ENCODE peak calls at places on chromosomes 11 and 22, in four cellular contexts. N, B, Y and D are unnamed samples.
A peak's percentile ranks its signal among the peaks of the same experiment; 100 is the strongest.

GRCh38 chr22:46083383-46084350 is 66.7 kb upstream of the PPARA start:
- DNase-seq in N (peak; percentile 40), B (no peak), Y (no peak), D (no peak)

GRCh38 chr11:69427337-69427736 is 54.1 kb upstream of the LINC01488 start:
- DNase-seq in N (peak; percentile 93), B (no peak), Y (no peak), D (no peak)

GRCh38 chr22:42857845-42858481 is 890 bp upstream of the ARFGAP3 start:
- DNase-seq in N (peak; percentile 75), B (peak; percentile 10), Y (no peak), D (no peak)

GRCh38 chr22:17234144-17234623 is 14.9 kb upstream of the ADA2 start:
- DNase-seq in N (no peak), B (no peak), Y (no peak), D (no peak)

GRCh38 chr11:8261316-8261715 is 2.4 kb downstream of the LMO1 start:
- DNase-seq in N (peak; percentile 37), B (no peak), Y (no peak), D (no peak)

GRCh38 chr11:115466122-115466521 is 38.1 kb downstream of the CADM1 start:
- DNase-seq in N (no peak), B (no peak), Y (no peak), D (no peak)

GRCh38 chr11:124716596-124716995 is 23.1 kb upstream of the NRGN start:
- DNase-seq in N (no peak), B (no peak), Y (no peak), D (no peak)

GRCh38 chr11:118415739-118416068 is 14.3 kb downstream of the ATP5MG start:
- DNase-seq in N (no peak), B (peak; percentile 25), Y (no peak), D (peak; percentile 63)

GRCh38 chr11:46279393-46280099 is 2.1 kb downstream of the CREB3L1 start:
- DNase-seq in N (no peak), B (no peak), Y (no peak), D (no peak)

GRCh38 chr11:85170184-85170583 is 457.0 kb downstream of the DLG2 start:
- DNase-seq in N (no peak), B (no peak), Y (no peak), D (peak; percentile 49)

GRCh38 chr22:17985606-17986005 is 38.8 kb downstream of the MICAL3 start:
- DNase-seq in N (no peak), B (no peak), Y (no peak), D (no peak)

GRCh38 chr22:46984751-46985506 is 222.5 kb downstream of the TBC1D22A start:
- DNase-seq in N (no peak), B (no peak), Y (no peak), D (no peak)

GRCh38 chr22:35802885-35803284 is 85.2 kb downstream of the APOL5 start:
- DNase-seq in N (no peak), B (no peak), Y (no peak), D (no peak)

GRCh38 chr11:72813740-72814138 is 472 bp upstream of the ATG16L2 start:
- DNase-seq in N (peak; percentile 86), B (peak; percentile 82), Y (no peak), D (no peak)

GRCh38 chr11:12784445-12784844 is 110.2 kb downstream of the TEAD1 start:
- DNase-seq in N (no peak), B (no peak), Y (no peak), D (no peak)

GRCh38 chr22:42931421-42932196 is 74.5 kb upstream of the ARFGAP3 start:
- DNase-seq in N (no peak), B (no peak), Y (no peak), D (no peak)

GRCh38 chr11:44304091-44305084 is 5.6 kb downstream of the ALX4 start:
- DNase-seq in N (no peak), B (no peak), Y (no peak), D (no peak)

GRCh38 chr11:126152152-126152551 is 59.3 kb downstream of the RPUSD4 start:
- DNase-seq in N (no peak), B (no peak), Y (no peak), D (no peak)

GRCh38 chr11:18703001-18703763 is 4.6 kb downstream of the TMEM86A start:
- DNase-seq in N (no peak), B (no peak), Y (no peak), D (no peak)

GRCh38 chr11:59173964-59174663 is 2.2 kb downstream of the DTX4 start:
- DNase-seq in N (peak; percentile 92), B (no peak), Y (no peak), D (no peak)

GRCh38 chr11:118605116-118605867 is 2.1 kb upstream of the PHLDB1 start:
- DNase-seq in N (no peak), B (no peak), Y (no peak), D (no peak)

GRCh38 chr22:46292727-46293126 is 3.9 kb upstream of the GTSE1 start:
- DNase-seq in N (no peak), B (no peak), Y (no peak), D (no peak)

GRCh38 chr11:64245797-64246623 is 733 bp downstream of the PPP1R14B start:
- DNase-seq in N (peak; percentile 69), B (peak; percentile 80), Y (peak; percentile 69), D (no peak)

GRCh38 chr22:20066617-20067383 is 13.2 kb upstream of the DGCR8 start:
- DNase-seq in N (no peak), B (no peak), Y (no peak), D (no peak)

GRCh38 chr22:43152355-43153071 is 1.2 kb downstream of the TSPO start:
- DNase-seq in N (peak; percentile 71), B (peak; percentile 52), Y (peak; percentile 50), D (no peak)

GRCh38 chr11:65672180-65672860 is 9.6 kb upstream of the RELA start:
- DNase-seq in N (no peak), B (no peak), Y (no peak), D (no peak)

GRCh38 chr11:34208266-34209135 is 103.1 kb downstream of the NAT10 start:
- DNase-seq in N (no peak), B (no peak), Y (no peak), D (peak; percentile 66)

GRCh38 chr11:126311464-126312291 is 7.8 kb downstream of the DCPS start:
- DNase-seq in N (no peak), B (no peak), Y (no peak), D (no peak)

GRCh38 chr11:19013181-19013857 is 47.2 kb downstream of the MRGPRX2 start:
- DNase-seq in N (no peak), B (peak; percentile 4), Y (no peak), D (no peak)

GRCh38 chr11:20609727-20610707 is 10.6 kb downstream of the SLC6A5 start:
- DNase-seq in N (peak; percentile 79), B (peak; percentile 49), Y (no peak), D (peak; percentile 61)

GRCh38 chr22:37545703-37546435 is 14.4 kb upstream of the CDC42EP1 start:
- DNase-seq in N (peak; percentile 95), B (no peak), Y (peak; percentile 55), D (no peak)

GRCh38 chr11:82012276-82012675 is 721.4 kb downstream of the FAM181B start:
- DNase-seq in N (no peak), B (no peak), Y (no peak), D (peak; percentile 59)

GRCh38 chr11:101944896-101945295 is 28.6 kb upstream of the ANGPTL5 start:
- DNase-seq in N (no peak), B (no peak), Y (no peak), D (no peak)

GRCh38 chr11:128553662-128554392 is 33.5 kb downstream of the ETS1 start:
- DNase-seq in N (no peak), B (no peak), Y (no peak), D (no peak)
- TF ChIP-seq CTCF in N (no peak), B (peak; percentile 25), Y (no peak), D (peak; percentile 28)

GRCh38 chr11:67405688-67406339 is 1.9 kb downstream of the TBC1D10C start:
- DNase-seq in N (peak; percentile 44), B (no peak), Y (no peak), D (no peak)
- H3K4me3 ChIP-seq in N (no peak overlapping the region), B (peak overlapping the region; percentile 86), Y (no peak overlapping the region), D (no peak overlapping the region)

DNA sequence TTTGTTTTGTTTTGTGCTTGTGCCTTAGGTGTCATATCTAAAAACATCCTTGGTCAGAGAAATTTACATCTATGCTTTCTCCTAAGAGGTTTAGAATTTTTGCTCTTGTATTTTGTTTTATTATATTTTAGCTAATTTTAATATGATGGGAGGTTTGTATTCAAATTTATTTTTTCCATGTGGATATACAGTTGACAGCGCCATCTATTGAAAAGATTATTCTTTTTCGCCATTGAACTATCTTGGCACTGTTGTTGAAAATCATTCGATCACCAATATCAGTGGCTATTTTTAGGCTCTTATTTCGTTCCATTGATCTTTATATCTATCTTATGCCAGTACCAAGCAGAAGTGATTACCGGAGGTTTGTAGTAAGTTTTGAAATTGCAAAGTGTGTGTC is 510.3 kb downstream of the BRD1 start:
- DNase-seq in N (no peak), B (no peak), Y (no peak), D (no peak)
- TF ChIP-seq CTCF in N (no peak), B (peak; percentile 46), Y (no peak), D (no peak)

GRCh38 chr11:57703341-57703740 is 8.7 kb downstream of the MED19 start:
- DNase-seq in N (no peak), B (no peak), Y (no peak), D (no peak)
- H3K4me3 ChIP-seq in N (no peak overlapping the region), B (no peak overlapping the region), Y (no peak overlapping the region), D (no peak overlapping the region)

GRCh38 chr11:97460091-97460490 is 1070.3 kb downstream of the JRKL start:
- DNase-seq in N (no peak), B (no peak), Y (no peak), D (no peak)

GRCh38 chr11:97451441-97451840 is 1061.6 kb downstream of the JRKL start:
- DNase-seq in N (no peak), B (no peak), Y (no peak), D (no peak)

GRCh38 chr11:97454988-97455387 is 1065.2 kb downstream of the JRKL start:
- DNase-seq in N (no peak), B (no peak), Y (no peak), D (no peak)
- TF ChIP-seq CTCF in N (no peak), B (peak; percentile 13), Y (no peak), D (peak; percentile 44)

DNA sequence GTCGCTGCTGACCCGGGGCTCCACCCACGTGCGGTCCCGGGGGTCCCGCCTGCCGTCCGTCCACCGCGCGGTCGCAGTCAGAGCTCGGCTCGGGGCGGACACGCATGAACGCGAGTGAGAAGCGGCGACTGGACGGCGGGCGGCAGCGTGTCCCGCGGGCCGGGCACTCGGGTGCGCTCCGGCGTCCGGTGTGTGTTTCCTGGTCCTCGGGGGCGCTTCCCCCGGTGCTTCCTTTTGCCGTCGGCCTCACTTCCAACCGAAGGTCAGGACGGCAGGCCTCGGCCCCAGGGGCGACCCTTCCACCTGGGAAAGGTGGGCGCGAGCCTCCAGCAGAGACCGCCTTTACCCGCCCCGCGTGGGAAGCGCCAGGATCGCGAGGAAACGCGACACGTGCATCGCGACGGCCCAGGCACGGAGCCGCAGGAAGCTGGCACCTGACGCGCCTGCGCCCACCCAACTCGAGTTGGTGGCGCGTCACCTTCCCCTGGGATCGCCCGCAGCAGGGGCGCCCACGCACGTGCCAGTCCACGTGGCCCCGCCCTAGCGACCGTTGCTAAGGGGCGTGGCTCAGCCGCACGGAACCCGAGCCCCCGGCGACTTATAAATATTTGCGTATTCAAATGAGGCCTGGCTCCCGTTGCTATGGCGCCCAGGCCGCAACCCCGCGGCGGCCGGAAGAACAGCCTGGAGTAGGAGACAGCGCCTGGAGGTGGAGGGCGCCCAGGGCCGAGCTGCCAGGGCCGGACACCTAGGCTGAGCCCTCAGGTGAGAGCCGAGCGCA is at the start of gene LRRC56:
- DNase-seq in N (peak; percentile 91), B (peak; percentile 80), Y (peak; percentile 32), D (no peak)
- H3K4me3 ChIP-seq in N (peak within 1 kb of the TSS; percentile 37), B (peak within 1 kb of the TSS; percentile 96), Y (peak within 1 kb of the TSS; percentile 90), D (peak within 1 kb of the TSS; percentile 74)

GRCh38 chr11:121292503-121293275 is at the start of gene SC5D:
- DNase-seq in N (peak; percentile 98), B (peak; percentile 92), Y (peak; percentile 73), D (peak; percentile 32)
- TF ChIP-seq CTCF in N (no peak), B (no peak), Y (no peak), D (no peak)